ENCODE peak calls at places on chromosomes 6 and 20, in nine cellular contexts. S is EL; A is amniotic stem cell; B is T47D; T is T-helper 22 cell; D is SHP77 treated with DMSO at 0.1 percent for 48 hours; K is stimulated activated CD4-positive, alpha-beta T cell treated with anti-CD3 and anti-CD28 coated beads, Interleukin-12 subunit alpha, Interleukin-12 subunit beta, amount 100 ng/mL, for 4 hours; H is NCI-H2171; Y is DMS79 treated with DMSO at 0.1 percent for 48 hours. P is an unnamed sample.

GRCh38 chr6:28880894-28881780 is 42.6 kb downstream of the TRIM27 start:
- DNase-seq in S (peak), A (peak), B (no peak), T (no peak), D (peak), K (peak), H (no peak), Y (peak), P (peak)

GRCh38 chr20:46129955-46130481 is 11.9 kb downstream of the CD40 start:
- DNase-seq in S (no peak), A (no peak), B (no peak), T (no peak), D (no peak), K (no peak), H (peak), Y (peak), P (no peak)

GRCh38 chr6:148700713-148701392 is 46.0 kb upstream of the UST start:
- DNase-seq in S (peak), A (no peak), B (peak), T (no peak), D (no peak), K (no peak), H (no peak), Y (peak), P (peak)

GRCh38 chr6:136550330-136551071 is at the start of gene MAP7:
- DNase-seq in S (peak), A (no peak), B (peak), T (peak), D (peak), K (peak), H (peak), Y (peak), P (peak)

GRCh38 chr6:137784583-137784982 is 82.5 kb upstream of the TNFAIP3 start:
- DNase-seq in S (no peak), A (no peak), B (no peak), T (no peak), D (no peak), K (no peak), H (no peak), Y (no peak), P (no peak)

GRCh38 chr20:6074145-6074561 is 20.3 kb upstream of the LRRN4 start:
- DNase-seq in S (peak), A (no peak), B (peak), T (no peak), D (no peak), K (no peak), H (no peak), Y (peak), P (peak)

GRCh38 chr20:36091561-36092423 is 62.7 kb upstream of the EPB41L1 start:
- DNase-seq in S (peak), A (no peak), B (no peak), T (no peak), D (no peak), K (no peak), H (no peak), Y (no peak), P (no peak)

GRCh38 chr6:160247457-160247883 is 11.2 kb downstream of the SLC22A2 start:
- DNase-seq in S (no peak), A (no peak), B (no peak), T (no peak), D (no peak), K (no peak), H (no peak), Y (no peak), P (no peak)

GRCh38 chr6:14265049-14266021 is 147.8 kb downstream of the CD83 start:
- DNase-seq in S (no peak), A (no peak), B (no peak), T (no peak), D (no peak), K (no peak), H (peak), Y (no peak), P (no peak)

GRCh38 chr20:51345601-51346101 is 196.9 kb downstream of the NFATC2 start:
- DNase-seq in S (peak), A (peak), B (no peak), T (no peak), D (no peak), K (no peak), H (no peak), Y (no peak), P (peak)

GRCh38 chr6:41428995-41429417 is 93.6 kb downstream of the NCR2 start:
- DNase-seq in S (peak), A (no peak), B (no peak), T (no peak), D (no peak), K (no peak), H (no peak), Y (no peak), P (peak)

GRCh38 chr20:43185901-43186300 is 3.8 kb downstream of the PTPRT start:
- DNase-seq in S (no peak), A (no peak), B (no peak), T (no peak), D (no peak), K (no peak), H (no peak), Y (no peak), P (no peak)

GRCh38 chr20:10004900-10005299 is 29.9 kb upstream of the ANKEF1 start:
- DNase-seq in S (no peak), A (no peak), B (no peak), T (no peak), D (no peak), K (no peak), H (no peak), Y (no peak), P (no peak)

GRCh38 chr20:46767127-46767761 is 57.8 kb downstream of the SLC2A10 start:
- DNase-seq in S (peak), A (peak), B (peak), T (no peak), D (peak), K (peak), H (peak), Y (no peak), P (peak)

GRCh38 chr20:21096321-21097043 is 9.7 kb downstream of the LINC00237 start:
- DNase-seq in S (peak), A (no peak), B (no peak), T (no peak), D (peak), K (no peak), H (peak), Y (peak), P (peak)

GRCh38 chr6:127950566-127951141 is 49.8 kb upstream of the THEMIS start:
- DNase-seq in S (no peak), A (no peak), B (no peak), T (no peak), D (no peak), K (no peak), H (no peak), Y (no peak), P (no peak)

GRCh38 chr20:63699466-63700198 is 3.2 kb downstream of the TNFRSF6B start:
- DNase-seq in S (peak), A (no peak), B (no peak), T (no peak), D (no peak), K (no peak), H (no peak), Y (no peak), P (no peak)

GRCh38 chr6:31585531-31585930 is 546 bp upstream of the LST1 start:
- DNase-seq in S (no peak), A (no peak), B (no peak), T (no peak), D (no peak), K (no peak), H (no peak), Y (no peak), P (peak)

GRCh38 chr6:79872986-79873385 is 74.4 kb downstream of the ELOVL4 start:
- DNase-seq in S (peak), A (no peak), B (no peak), T (no peak), D (no peak), K (no peak), H (no peak), Y (no peak), P (peak)

GRCh38 chr6:125077453-125077852 is 76.1 kb upstream of the TPD52L1 start:
- DNase-seq in S (no peak), A (no peak), B (no peak), T (no peak), D (no peak), K (no peak), H (no peak), Y (no peak), P (no peak)

GRCh38 chr6:133804263-133804662 is 84.7 kb upstream of the TCF21 start:
- DNase-seq in S (peak), A (no peak), B (no peak), T (no peak), D (no peak), K (no peak), H (no peak), Y (no peak), P (peak)

GRCh38 chr6:117545161-117545595 is 57.1 kb downstream of the GOPC start:
- DNase-seq in S (no peak), A (no peak), B (no peak), T (no peak), D (no peak), K (no peak), H (peak), Y (no peak), P (peak)

GRCh38 chr6:144190051-144190450 is 39.7 kb downstream of the STX11 start:
- DNase-seq in S (no peak), A (no peak), B (no peak), T (no peak), D (no peak), K (no peak), H (no peak), Y (no peak), P (no peak)

GRCh38 chr6:33740204-33740608 is 6.5 kb downstream of the IP6K3 start:
- DNase-seq in S (no peak), A (no peak), B (no peak), T (no peak), D (no peak), K (no peak), H (no peak), Y (no peak), P (no peak)

GRCh38 chr20:63461364-63461763 is 11.1 kb downstream of the KCNQ2 start:
- DNase-seq in S (no peak), A (no peak), B (peak), T (no peak), D (no peak), K (no peak), H (no peak), Y (no peak), P (no peak)

GRCh38 chr20:51860015-51860882 is 57.9 kb upstream of the SALL4 start:
- DNase-seq in S (peak), A (no peak), B (no peak), T (no peak), D (no peak), K (no peak), H (no peak), Y (no peak), P (peak)

GRCh38 chr6:129340983-129341382 is 369.0 kb downstream of the ARHGAP18 start:
- DNase-seq in S (peak), A (no peak), B (no peak), T (no peak), D (no peak), K (no peak), H (no peak), Y (no peak), P (peak)

GRCh38 chr6:119077643-119078448 is 618 bp downstream of the FAM184A start:
- DNase-seq in S (peak), A (no peak), B (peak), T (peak), D (peak), K (peak), H (peak), Y (peak), P (peak)

GRCh38 chr6:136526196-136526930 is 23.9 kb downstream of the MAP7 start:
- DNase-seq in S (peak), A (no peak), B (peak), T (no peak), D (peak), K (peak), H (peak), Y (peak), P (peak)

GRCh38 chr20:50027611-50028105 is 44.9 kb downstream of the SNAI1 start:
- DNase-seq in S (peak), A (peak), B (no peak), T (no peak), D (no peak), K (no peak), H (no peak), Y (no peak), P (peak)